ENCODE peak calls at places on chromosomes 4 and X, in seven cellular contexts. E is GM12878, Z is HCT116, K is H1, P is K562, R is HepG2, X is SK-N-SH. A is an unnamed sample.

GRCh38 chrX:151397741-151398070 is 700 bp downstream of the VMA21 start:
- DNase-seq in E (no peak), Z (no peak), K (no peak), P (peak), R (no peak), X (peak), A (no peak)

GRCh38 chr4:42404001-42404400 is 6.7 kb downstream of the SHISA3 start:
- DNase-seq in E (no peak), Z (no peak), K (no peak), P (no peak), R (no peak), X (no peak), A (no peak)

GRCh38 chr4:151658959-151659593 is 101.7 kb downstream of the GATB start:
- DNase-seq in E (no peak), Z (no peak), K (no peak), P (no peak), R (no peak), X (no peak), A (no peak)

GRCh38 chr4:794911-795725 is 30.8 kb downstream of the CPLX1 start:
- DNase-seq in E (no peak), Z (no peak), K (no peak), P (no peak), R (no peak), X (no peak), A (no peak)

GRCh38 chr4:1983846-1984405 is 24.8 kb downstream of the NELFA start:
- DNase-seq in E (no peak), Z (no peak), K (no peak), P (no peak), R (no peak), X (no peak), A (no peak)

GRCh38 chrX:39194673-39195072 is 393.4 kb downstream of the MID1IP1 start:
- DNase-seq in E (no peak), Z (no peak), K (no peak), P (no peak), R (no peak), X (no peak), A (no peak)

GRCh38 chrX:116961872-116962582 is 499.3 kb upstream of the CT83 start:
- DNase-seq in E (no peak), Z (no peak), K (no peak), P (no peak), R (peak), X (peak), A (peak)

GRCh38 chr4:151035321-151035720 is 20.2 kb upstream of the LRBA start:
- DNase-seq in E (no peak), Z (no peak), K (no peak), P (no peak), R (peak), X (no peak), A (peak)

GRCh38 chr4:41134581-41134980 is 79.8 kb downstream of the APBB2 start:
- DNase-seq in E (no peak), Z (no peak), K (no peak), P (no peak), R (no peak), X (no peak), A (no peak)

GRCh38 chr4:85741921-85742591 is 267.1 kb downstream of the ARHGAP24 start:
- DNase-seq in E (no peak), Z (no peak), K (no peak), P (peak), R (no peak), X (peak), A (peak)

GRCh38 chr4:185209031-185209851 is at the start of gene SNX25:
- DNase-seq in E (no peak), Z (peak), K (no peak), P (peak), R (peak), X (peak), A (peak)

GRCh38 chr4:151117371-151117962 is 18.0 kb downstream of the RPS3A start:
- DNase-seq in E (no peak), Z (peak), K (no peak), P (peak), R (peak), X (peak), A (peak)

GRCh38 chrX:44291468-44292116 is 51.9 kb downstream of the EFHC2 start:
- DNase-seq in E (no peak), Z (no peak), K (no peak), P (no peak), R (no peak), X (no peak), A (no peak)

GRCh38 chrX:149487292-149487691 is 17.8 kb downstream of the IDS start:
- DNase-seq in E (no peak), Z (no peak), K (no peak), P (no peak), R (no peak), X (no peak), A (no peak)

GRCh38 chrX:17738002-17738713 is 865 bp downstream of the SCML1 start:
- DNase-seq in E (no peak), Z (no peak), K (no peak), P (no peak), R (peak), X (peak), A (no peak)

GRCh38 chr4:1336079-1336478 is 10.9 kb upstream of the UVSSA start:
- DNase-seq in E (no peak), Z (no peak), K (no peak), P (no peak), R (peak), X (no peak), A (no peak)

GRCh38 chr4:87058272-87059073 is 123.7 kb downstream of the AFF1 start:
- DNase-seq in E (no peak), Z (peak), K (no peak), P (peak), R (no peak), X (no peak), A (peak)

GRCh38 chr4:135256111-135256510 is 1054.5 kb upstream of the PABPC4L start:
- DNase-seq in E (no peak), Z (no peak), K (no peak), P (no peak), R (no peak), X (no peak), A (no peak)

DNA sequence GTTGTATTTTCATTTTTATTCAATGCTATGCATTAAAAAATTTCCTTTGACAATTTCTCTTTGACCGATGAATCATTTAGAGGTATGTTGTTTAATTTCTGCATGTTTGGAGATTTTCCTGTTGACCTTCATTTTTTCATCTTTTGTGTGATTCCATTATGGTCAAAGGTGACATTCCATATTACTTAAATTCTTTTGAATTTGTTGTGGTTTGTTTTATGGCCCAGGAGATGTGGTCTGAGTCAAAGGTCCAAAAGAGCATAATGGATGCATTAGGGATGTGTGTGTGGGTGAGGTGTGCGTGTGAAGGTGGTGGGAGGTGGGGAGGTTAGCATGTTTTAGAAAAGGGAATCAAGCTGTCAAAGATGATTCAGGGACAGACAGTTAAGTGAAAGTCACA is 76.0 kb upstream of the GIMD1 start:
- DNase-seq in E (no peak), Z (peak), K (no peak), P (no peak), R (peak), X (no peak), A (no peak)
- TF ChIP-seq JUND in E (no peak), Z (no peak), K (no peak), P (no peak), R (no peak), X (no peak), A (no peak)

GRCh38 chr4:167908816-167909215 is 183.5 kb upstream of the ANXA10 start:
- DNase-seq in E (no peak), Z (no peak), K (no peak), P (no peak), R (no peak), X (no peak), A (no peak)

GRCh38 chr4:167903291-167903721 is 189.0 kb upstream of the ANXA10 start:
- DNase-seq in E (no peak), Z (no peak), K (no peak), P (no peak), R (no peak), X (no peak), A (no peak)

GRCh38 chr4:167906851-167907250 is 185.5 kb upstream of the ANXA10 start:
- DNase-seq in E (no peak), Z (no peak), K (no peak), P (no peak), R (no peak), X (no peak), A (no peak)
- TF ChIP-seq JUND in E (no peak), Z (no peak), K (no peak), P (no peak), R (no peak), X (no peak), A (no peak)

GRCh38 chr4:89799071-89799470 is 37.9 kb downstream of the SNCA start:
- DNase-seq in E (no peak), Z (no peak), K (no peak), P (no peak), R (no peak), X (no peak), A (no peak)
- TF ChIP-seq JUND in E (no peak), Z (no peak), K (no peak), P (no peak), R (no peak), X (no peak), A (no peak)

DNA sequence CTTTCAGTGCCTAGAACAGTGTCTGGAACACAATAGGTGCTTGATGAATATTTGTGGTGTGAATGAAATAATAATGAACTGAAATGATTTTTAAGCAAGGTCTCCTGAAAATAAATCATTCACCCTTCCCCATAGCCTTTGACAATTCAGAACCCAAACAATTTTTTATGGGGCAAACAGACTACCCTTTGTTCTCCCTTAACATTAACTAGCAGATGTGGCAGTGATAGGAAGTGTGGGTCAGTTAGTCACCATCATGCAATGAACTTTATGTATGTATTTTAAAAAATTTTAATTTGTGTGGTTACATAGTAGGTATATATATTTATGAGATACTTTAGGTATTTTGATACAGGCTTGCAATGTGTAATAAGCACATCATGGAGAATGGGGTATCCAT is 27.2 kb upstream of the CD40LG start:
- DNase-seq in E (no peak), Z (no peak), K (no peak), P (no peak), R (no peak), X (no peak), A (no peak)
- TF ChIP-seq JUND in E (no peak), Z (no peak), K (no peak), P (no peak), R (no peak), X (no peak), A (no peak)

A was measured in T47D.